ENCODE peak calls at places on chromosomes 11 and 22, in four cellular contexts. F is SHP77, Y is NAMALWA, G is T-helper 9 cell. L is an unnamed sample.

GRCh38 chr11:66337103-66337899 is 1.1 kb upstream of the RIN1 start:
- DNase-seq in F (no peak), Y (no peak), G (no peak), L (no peak)

GRCh38 chr11:62980133-62980760 is 4.5 kb downstream of the SLC22A6 start:
- DNase-seq in G (no peak), Y (peak), F (no peak), L (no peak)

GRCh38 chr11:40125054-40125453 is 1334.4 kb downstream of the LRRC4C start:
- DNase-seq in F (no peak), G (no peak), Y (no peak), L (no peak)

GRCh38 chr22:17260291-17260690 is 41.1 kb upstream of the ADA2 start:
- DNase-seq in F (no peak), G (no peak), Y (no peak), L (no peak)

GRCh38 chr11:26572770-26573402 is 823 bp upstream of the MUC15 start:
- DNase-seq in F (no peak), G (no peak), Y (no peak), L (no peak)

GRCh38 chr11:2779981-2780849 is 80.4 kb upstream of the KCNQ1OT1 start:
- DNase-seq in G (no peak), F (peak), Y (no peak), L (peak)

GRCh38 chr11:26992031-26992541 is 1.8 kb upstream of the FIBIN start:
- DNase-seq in F (no peak), G (no peak), Y (no peak), L (no peak)

GRCh38 chr11:206516-207212 is 535 bp downstream of the BET1L start:
- DNase-seq in F (no peak), Y (peak), G (no peak), L (no peak)

GRCh38 chr11:67293090-67293489 is 4.0 kb downstream of the ANKRD13D start:
- DNase-seq in G (no peak), F (no peak), Y (no peak), L (no peak)

GRCh38 chr22:41833369-41834004 is 582 bp downstream of the SREBF2 start:
- DNase-seq in G (peak), F (no peak), Y (peak), L (peak)

L was measured in T-helper 17 cell.